ENCODE peak calls at places on chromosomes 5 and 9, in six cellular contexts. One of them, this sample, is unnamed.

GRCh38 chr9:83511051-83511450 is 27.1 kb downstream of the FRMD3 start:
- DNase-seq in amniotic stem cell: no peak
- DNase-seq in neuronal stem cell: no peak
- DNase-seq in T-helper 2 cell: no peak
- DNase-seq in HS-27A: no peak
- DNase-seq in astrocyte of the spinal cord: peak
- DNase-seq in this sample: no peak

GRCh38 chr5:169798906-169799660 is 162.0 kb downstream of the DOCK2 start:
- DNase-seq in astrocyte of the spinal cord: no peak
- DNase-seq in T-helper 2 cell: no peak
- DNase-seq in HS-27A: no peak
- DNase-seq in amniotic stem cell: no peak
- DNase-seq in neuronal stem cell: no peak
- DNase-seq in this sample: no peak

GRCh38 chr5:87437724-87438123 is 25.0 kb upstream of the CCNH start:
- DNase-seq in astrocyte of the spinal cord: no peak
- DNase-seq in amniotic stem cell: no peak
- DNase-seq in HS-27A: no peak
- DNase-seq in T-helper 2 cell: no peak
- DNase-seq in neuronal stem cell: no peak
- DNase-seq in this sample: no peak

GRCh38 chr5:67353500-67353931 is 156.9 kb upstream of the CD180 start:
- DNase-seq in HS-27A: no peak
- DNase-seq in neuronal stem cell: no peak
- DNase-seq in T-helper 2 cell: no peak
- DNase-seq in astrocyte of the spinal cord: peak
- DNase-seq in amniotic stem cell: no peak
- DNase-seq in this sample: no peak

GRCh38 chr9:123761905-123762605 is 167.9 kb downstream of the DENND1A start:
- DNase-seq in HS-27A: peak
- DNase-seq in amniotic stem cell: peak
- DNase-seq in T-helper 2 cell: no peak
- DNase-seq in astrocyte of the spinal cord: no peak
- DNase-seq in neuronal stem cell: no peak
- DNase-seq in this sample: no peak

GRCh38 chr9:136520053-136520540 is 25.8 kb downstream of the NOTCH1 start:
- DNase-seq in T-helper 2 cell: no peak
- DNase-seq in amniotic stem cell: no peak
- DNase-seq in astrocyte of the spinal cord: no peak
- DNase-seq in HS-27A: no peak
- DNase-seq in neuronal stem cell: no peak
- DNase-seq in this sample: no peak

GRCh38 chr9:12859704-12860251 is 85.0 kb downstream of the LURAP1L start:
- DNase-seq in amniotic stem cell: no peak
- DNase-seq in HS-27A: peak
- DNase-seq in astrocyte of the spinal cord: peak
- DNase-seq in T-helper 2 cell: no peak
- DNase-seq in neuronal stem cell: no peak
- DNase-seq in this sample: no peak

GRCh38 chr5:67315082-67315801 is 118.6 kb upstream of the CD180 start:
- DNase-seq in astrocyte of the spinal cord: peak
- DNase-seq in amniotic stem cell: peak
- DNase-seq in neuronal stem cell: peak
- DNase-seq in T-helper 2 cell: no peak
- DNase-seq in HS-27A: no peak
- DNase-seq in this sample: peak

GRCh38 chr9:81053298-81054025 is 635.9 kb downstream of the TLE1 start:
- DNase-seq in amniotic stem cell: no peak
- DNase-seq in HS-27A: no peak
- DNase-seq in astrocyte of the spinal cord: peak
- DNase-seq in neuronal stem cell: no peak
- DNase-seq in T-helper 2 cell: no peak
- DNase-seq in this sample: no peak

GRCh38 chr9:136050706-136051567 is 44.2 kb downstream of the NACC2 start:
- DNase-seq in amniotic stem cell: no peak
- DNase-seq in astrocyte of the spinal cord: peak
- DNase-seq in T-helper 2 cell: no peak
- DNase-seq in neuronal stem cell: peak
- DNase-seq in HS-27A: no peak
- DNase-seq in this sample: peak

GRCh38 chr9:86202338-86202882 is 57.0 kb downstream of the C9orf153 start:
- DNase-seq in neuronal stem cell: peak
- DNase-seq in astrocyte of the spinal cord: peak
- DNase-seq in amniotic stem cell: peak
- DNase-seq in T-helper 2 cell: no peak
- DNase-seq in HS-27A: peak
- DNase-seq in this sample: no peak